ENCODE peak calls at places on chromosome 21, in nine cellular contexts. G, E, R, T, X, K, S, V and I are unnamed samples.

GRCh38 chr21:37166733-37167132 is 93.7 kb downstream of the TTC3 start:
- DNase-seq in G (no peak), E (no peak), R (no peak), T (no peak), X (no peak), K (no peak), S (no peak), V (no peak), I (no peak)

GRCh38 chr21:46295996-46296752 is 10.0 kb downstream of the YBEY start:
- DNase-seq in G (peak), E (peak), R (no peak), T (no peak), X (no peak), K (no peak), S (peak), V (peak), I (peak)

GRCh38 chr21:21963911-21964310 is 965.7 kb downstream of the NCAM2 start:
- DNase-seq in G (no peak), E (no peak), R (no peak), T (no peak), X (no peak), K (no peak), S (no peak), V (no peak), I (no peak)

GRCh38 chr21:17045214-17045835 is 467.5 kb upstream of the CXADR start:
- DNase-seq in G (no peak), E (no peak), R (no peak), T (no peak), X (no peak), K (no peak), S (no peak), V (no peak), I (no peak)

GRCh38 chr21:27622636-27623035 is 655.7 kb upstream of the ADAMTS5 start:
- DNase-seq in G (no peak), E (no peak), R (no peak), T (no peak), X (no peak), K (no peak), S (no peak), V (no peak), I (no peak)

GRCh38 chr21:44884059-44884458 is 10.6 kb upstream of the PTTG1IP start:
- DNase-seq in G (no peak), E (no peak), R (no peak), T (no peak), X (no peak), K (no peak), S (no peak), V (peak), I (no peak)

GRCh38 chr21:45540601-45540970 is 1.7 kb downstream of the SLC19A1 start:
- DNase-seq in G (no peak), E (no peak), R (no peak), T (no peak), X (no peak), K (no peak), S (peak), V (peak), I (peak)

GRCh38 chr21:31898898-31899630 is 26.2 kb downstream of the HUNK start:
- DNase-seq in G (no peak), E (peak), R (no peak), T (no peak), X (no peak), K (no peak), S (no peak), V (no peak), I (no peak)